ENCODE peak calls at places on chromosome 9, in four cellular contexts. One of them, this sample, is unnamed.

GRCh38 chr9:136886610-136887597 is 588 bp downstream of the TRAF2 start:
- DNase-seq in K562: peak
- DNase-seq in GM12878: no peak
- DNase-seq in HepG2: no peak
- DNase-seq in this sample: peak

GRCh38 chr9:136237486-136238341 is 7.9 kb downstream of the QSOX2 start:
- DNase-seq in K562: peak
- DNase-seq in GM12878: no peak
- DNase-seq in HepG2: no peak
- DNase-seq in this sample: no peak

GRCh38 chr9:92176800-92177185 is 61.6 kb upstream of the SPTLC1 start:
- DNase-seq in K562: no peak
- DNase-seq in GM12878: no peak
- DNase-seq in HepG2: no peak
- DNase-seq in this sample: no peak

GRCh38 chr9:98037362-98037761 is 19.2 kb upstream of the NANS start:
- DNase-seq in K562: no peak
- DNase-seq in GM12878: no peak
- DNase-seq in HepG2: no peak
- DNase-seq in this sample: no peak

GRCh38 chr9:86540999-86541398 is 186.8 kb upstream of the TUT7 start:
- DNase-seq in K562: no peak
- DNase-seq in GM12878: no peak
- DNase-seq in HepG2: no peak
- DNase-seq in this sample: no peak

GRCh38 chr9:98866435-98867108 is 59.1 kb downstream of the GALNT12 start:
- DNase-seq in K562: no peak
- DNase-seq in GM12878: no peak
- DNase-seq in HepG2: no peak
- DNase-seq in this sample: no peak

GRCh38 chr9:137267933-137268355 is 9.6 kb upstream of the TOR4A start:
- DNase-seq in K562: no peak
- DNase-seq in GM12878: peak
- DNase-seq in HepG2: no peak
- DNase-seq in this sample: no peak

GRCh38 chr9:120925535-120926396 is 830 bp downstream of the TRAF1 start:
- DNase-seq in K562: peak
- DNase-seq in GM12878: peak
- DNase-seq in HepG2: no peak
- DNase-seq in this sample: no peak

GRCh38 chr9:102398205-102398604 is 596.9 kb upstream of the CYLC2 start:
- DNase-seq in K562: no peak
- DNase-seq in GM12878: no peak
- DNase-seq in HepG2: no peak
- DNase-seq in this sample: no peak

GRCh38 chr9:126893079-126893478 is 21.5 kb upstream of the RALGPS1 start:
- DNase-seq in K562: peak
- DNase-seq in GM12878: no peak
- DNase-seq in HepG2: peak
- DNase-seq in this sample: peak

GRCh38 chr9:90966475-90967150 is 165.0 kb downstream of the SYK start:
- DNase-seq in K562: no peak
- DNase-seq in GM12878: no peak
- DNase-seq in HepG2: no peak
- DNase-seq in this sample: no peak

GRCh38 chr9:86281577-86282076 is 711 bp downstream of the ISCA1 start:
- DNase-seq in K562: no peak
- DNase-seq in GM12878: peak
- DNase-seq in HepG2: peak
- DNase-seq in this sample: no peak

GRCh38 chr9:18694959-18695668 is 221.2 kb downstream of the ADAMTSL1 start:
- DNase-seq in K562: no peak
- DNase-seq in GM12878: no peak
- DNase-seq in HepG2: no peak
- DNase-seq in this sample: no peak

GRCh38 chr9:69155341-69156030 is 18.6 kb upstream of the TJP2 start:
- DNase-seq in K562: no peak
- DNase-seq in GM12878: no peak
- DNase-seq in HepG2: no peak
- DNase-seq in this sample: no peak

GRCh38 chr9:133008406-133008805 is 22.4 kb upstream of the GTF3C5 start:
- DNase-seq in K562: no peak
- DNase-seq in GM12878: no peak
- DNase-seq in HepG2: no peak
- DNase-seq in this sample: no peak

GRCh38 chr9:1208185-1208584 is 158.0 kb downstream of the DMRT2 start:
- DNase-seq in K562: no peak
- DNase-seq in GM12878: no peak
- DNase-seq in HepG2: no peak
- DNase-seq in this sample: no peak

DNA sequence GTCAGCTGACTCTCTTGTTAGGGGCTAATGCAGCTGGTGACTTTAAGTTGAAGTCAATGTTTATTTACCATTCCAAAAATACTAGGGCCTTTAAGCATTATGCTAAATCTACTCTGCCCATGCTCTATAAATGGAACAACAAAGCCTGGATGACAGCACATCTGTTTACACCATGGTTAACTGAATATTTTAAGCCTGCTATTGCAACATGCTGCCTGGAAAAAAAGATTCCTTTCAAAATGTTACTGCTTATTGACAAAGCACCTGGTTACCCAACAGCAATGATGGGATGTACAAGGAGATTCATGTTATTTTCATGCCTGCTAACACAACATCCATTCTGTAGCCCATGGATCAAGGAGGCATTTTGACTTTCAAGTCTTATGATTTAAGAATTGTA is 309.2 kb downstream of the NTRK2 start:
- DNase-seq in K562: no peak
- DNase-seq in GM12878: no peak
- DNase-seq in HepG2: no peak
- DNase-seq in this sample: no peak
- TF ChIP-seq FOXK2 in K562: no peak
- TF ChIP-seq FOXK2 in GM12878: no peak
- TF ChIP-seq FOXK2 in HepG2: no peak
- TF ChIP-seq FOXK2 in this sample: no peak

DNA sequence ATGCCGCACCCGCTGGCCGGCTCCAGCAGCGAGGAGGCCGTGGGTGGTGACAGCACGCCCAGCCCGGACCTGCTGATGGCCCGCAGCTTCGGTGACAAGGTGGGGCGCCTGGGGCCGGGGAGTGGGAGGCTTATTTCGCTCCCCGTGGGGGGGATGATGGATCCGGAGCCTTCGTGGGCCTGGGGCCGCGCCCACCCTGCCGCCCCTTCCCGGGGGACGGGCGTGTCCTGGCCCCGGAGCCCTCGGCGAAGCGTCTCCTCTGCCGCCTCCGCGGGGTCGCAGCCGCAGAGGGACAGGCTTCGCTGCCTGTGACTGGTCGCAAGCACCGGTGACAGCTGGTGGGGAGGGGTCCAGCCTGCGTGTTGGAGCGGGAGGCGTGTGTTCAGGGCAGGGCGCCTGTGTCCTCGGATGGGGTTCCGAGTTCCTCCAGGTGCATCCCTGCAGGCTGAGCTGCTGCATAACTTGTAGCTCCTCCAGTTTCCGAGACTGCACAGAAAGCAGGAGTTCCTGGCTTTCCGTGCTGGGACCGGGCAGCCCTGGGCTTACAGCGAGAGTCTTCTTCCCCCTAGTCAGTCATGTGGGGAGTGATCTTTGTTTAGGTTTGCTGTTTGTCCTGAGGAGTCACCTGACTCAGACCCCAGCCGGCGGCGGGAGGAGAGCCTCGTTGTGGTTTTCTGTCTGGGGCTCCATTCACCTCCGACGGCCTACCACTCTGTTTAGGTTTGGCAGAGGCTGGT is 667 bp downstream of the SNX30 start:
- DNase-seq in K562: peak
- DNase-seq in GM12878: no peak
- DNase-seq in HepG2: peak
- DNase-seq in this sample: peak
- TF ChIP-seq FOXK2 in K562: peak
- TF ChIP-seq FOXK2 in GM12878: no peak
- TF ChIP-seq FOXK2 in HepG2: no peak
- TF ChIP-seq FOXK2 in this sample: no peak

GRCh38 chr9:6598249-6598725 is 47.2 kb downstream of the GLDC start:
- DNase-seq in K562: no peak
- DNase-seq in GM12878: peak
- DNase-seq in HepG2: no peak
- DNase-seq in this sample: no peak
- TF ChIP-seq FOXK2 in K562: no peak
- TF ChIP-seq FOXK2 in GM12878: no peak
- TF ChIP-seq FOXK2 in HepG2: no peak
- TF ChIP-seq FOXK2 in this sample: no peak

GRCh38 chr9:110126986-110127864 is 80.7 kb downstream of the C9orf152 start:
- DNase-seq in K562: no peak
- DNase-seq in GM12878: no peak
- DNase-seq in HepG2: peak
- DNase-seq in this sample: no peak
- TF ChIP-seq FOXK2 in K562: no peak
- TF ChIP-seq FOXK2 in GM12878: no peak
- TF ChIP-seq FOXK2 in HepG2: no peak
- TF ChIP-seq FOXK2 in this sample: no peak

GRCh38 chr9:129310666-129311350 is 132.7 kb upstream of the IER5L start:
- DNase-seq in K562: no peak
- DNase-seq in GM12878: no peak
- DNase-seq in HepG2: no peak
- DNase-seq in this sample: no peak
- TF ChIP-seq FOXK2 in K562: no peak
- TF ChIP-seq FOXK2 in GM12878: no peak
- TF ChIP-seq FOXK2 in HepG2: no peak
- TF ChIP-seq FOXK2 in this sample: no peak

GRCh38 chr9:20314981-20315380 is 307.3 kb downstream of the MLLT3 start:
- DNase-seq in K562: no peak
- DNase-seq in GM12878: no peak
- DNase-seq in HepG2: no peak
- DNase-seq in this sample: no peak
- TF ChIP-seq FOXK2 in K562: no peak
- TF ChIP-seq FOXK2 in GM12878: no peak
- TF ChIP-seq FOXK2 in HepG2: no peak
- TF ChIP-seq FOXK2 in this sample: no peak